ENCODE peak calls at places on chromosomes 13 and 19, in ten cellular contexts. One of them, this sample, is unnamed. For H3K27me3, the result is how much of the 10 kb centered on the place peaks cover.

GRCh38 chr19:38321646-38322323 is 2.1 kb downstream of the KCNK6 start:
- DNase-seq in left lung: no peak
- DNase-seq in Caco-2: no peak
- DNase-seq in MM.1S: no peak
- DNase-seq in heart right ventricle: peak
- DNase-seq in lung: no peak
- DNase-seq in cardiac muscle cell: peak
- DNase-seq in tibial artery: peak
- DNase-seq in IMR-90: peak
- DNase-seq in body of pancreas: peak
- DNase-seq in this sample: peak

GRCh38 chr19:1449467-1450442 is at the start of gene APC2:
- DNase-seq in MM.1S: no peak
- DNase-seq in IMR-90: peak
- DNase-seq in heart right ventricle: no peak
- DNase-seq in body of pancreas: no peak
- DNase-seq in tibial artery: no peak
- DNase-seq in left lung: peak
- DNase-seq in lung: no peak
- DNase-seq in cardiac muscle cell: no peak
- DNase-seq in Caco-2: no peak
- DNase-seq in this sample: no peak

GRCh38 chr13:96090240-96091101 is 564 bp downstream of the HS6ST3 start:
- DNase-seq in cardiac muscle cell: peak
- DNase-seq in IMR-90: no peak
- DNase-seq in heart right ventricle: peak
- DNase-seq in left lung: peak
- DNase-seq in body of pancreas: peak
- DNase-seq in Caco-2: peak
- DNase-seq in tibial artery: no peak
- DNase-seq in lung: no peak
- DNase-seq in MM.1S: peak
- DNase-seq in this sample: peak

GRCh38 chr13:103514188-103514587 is 448.0 kb upstream of the SLC10A2 start:
- DNase-seq in IMR-90: no peak
- DNase-seq in tibial artery: no peak
- DNase-seq in MM.1S: no peak
- DNase-seq in cardiac muscle cell: no peak
- DNase-seq in heart right ventricle: no peak
- DNase-seq in lung: no peak
- DNase-seq in left lung: no peak
- DNase-seq in body of pancreas: no peak
- DNase-seq in Caco-2: no peak
- DNase-seq in this sample: no peak

GRCh38 chr19:32339988-32340874 is 5.2 kb upstream of the ZNF507 start:
- DNase-seq in MM.1S: peak
- DNase-seq in left lung: peak
- DNase-seq in Caco-2: peak
- DNase-seq in tibial artery: peak
- DNase-seq in lung: peak
- DNase-seq in IMR-90: peak
- DNase-seq in body of pancreas: peak
- DNase-seq in cardiac muscle cell: peak
- DNase-seq in heart right ventricle: peak
- DNase-seq in this sample: peak

GRCh38 chr19:55486971-55487883 is 1.0 kb upstream of the SSC5D start:
- DNase-seq in heart right ventricle: no peak
- DNase-seq in MM.1S: no peak
- DNase-seq in body of pancreas: no peak
- DNase-seq in Caco-2: no peak
- DNase-seq in cardiac muscle cell: peak
- DNase-seq in tibial artery: peak
- DNase-seq in IMR-90: peak
- DNase-seq in left lung: peak
- DNase-seq in lung: no peak
- DNase-seq in this sample: peak

GRCh38 chr13:59112375-59112774 is 1051.4 kb downstream of the DIAPH3 start:
- DNase-seq in MM.1S: no peak
- DNase-seq in tibial artery: no peak
- DNase-seq in heart right ventricle: no peak
- DNase-seq in left lung: no peak
- DNase-seq in lung: no peak
- DNase-seq in body of pancreas: no peak
- DNase-seq in IMR-90: peak
- DNase-seq in Caco-2: no peak
- DNase-seq in cardiac muscle cell: peak
- DNase-seq in this sample: peak

GRCh38 chr13:61110804-61111203 is 304.8 kb downstream of the PCDH20 start:
- DNase-seq in MM.1S: no peak
- DNase-seq in heart right ventricle: no peak
- DNase-seq in IMR-90: no peak
- DNase-seq in body of pancreas: no peak
- DNase-seq in left lung: no peak
- DNase-seq in cardiac muscle cell: no peak
- DNase-seq in tibial artery: no peak
- DNase-seq in lung: no peak
- DNase-seq in Caco-2: no peak
- DNase-seq in this sample: no peak

GRCh38 chr19:38898788-38899446 is 501 bp downstream of the SIRT2 start:
- DNase-seq in body of pancreas: no peak
- DNase-seq in lung: peak
- DNase-seq in tibial artery: no peak
- DNase-seq in heart right ventricle: no peak
- DNase-seq in cardiac muscle cell: peak
- DNase-seq in MM.1S: no peak
- DNase-seq in IMR-90: peak
- DNase-seq in left lung: no peak
- DNase-seq in Caco-2: no peak
- DNase-seq in this sample: peak

GRCh38 chr19:56066152-56067023 is 54.7 kb downstream of the ZNF787 start:
- DNase-seq in Caco-2: peak
- DNase-seq in IMR-90: peak
- DNase-seq in body of pancreas: peak
- DNase-seq in cardiac muscle cell: peak
- DNase-seq in left lung: peak
- DNase-seq in heart right ventricle: peak
- DNase-seq in tibial artery: no peak
- DNase-seq in lung: peak
- DNase-seq in MM.1S: peak
- DNase-seq in this sample: peak

GRCh38 chr19:8904597-8904996 is 72.4 kb downstream of the MBD3L1 start:
- DNase-seq in IMR-90: no peak
- DNase-seq in MM.1S: no peak
- DNase-seq in cardiac muscle cell: no peak
- DNase-seq in tibial artery: no peak
- DNase-seq in left lung: no peak
- DNase-seq in Caco-2: no peak
- DNase-seq in lung: no peak
- DNase-seq in heart right ventricle: no peak
- DNase-seq in body of pancreas: no peak
- DNase-seq in this sample: no peak

GRCh38 chr13:45055902-45056648 is 64.2 kb upstream of the GTF2F2 start:
- DNase-seq in MM.1S: no peak
- DNase-seq in cardiac muscle cell: peak
- DNase-seq in heart right ventricle: no peak
- DNase-seq in lung: no peak
- DNase-seq in IMR-90: peak
- DNase-seq in body of pancreas: no peak
- DNase-seq in left lung: no peak
- DNase-seq in Caco-2: no peak
- DNase-seq in tibial artery: no peak
- DNase-seq in this sample: peak

GRCh38 chr13:111541752-111542529 is 221.5 kb downstream of the TEX29 start:
- DNase-seq in IMR-90: no peak
- DNase-seq in lung: no peak
- DNase-seq in heart right ventricle: no peak
- DNase-seq in Caco-2: no peak
- DNase-seq in body of pancreas: no peak
- DNase-seq in tibial artery: peak
- DNase-seq in left lung: peak
- DNase-seq in MM.1S: no peak
- DNase-seq in cardiac muscle cell: no peak
- DNase-seq in this sample: no peak

GRCh38 chr13:111539791-111540446 is 219.5 kb downstream of the TEX29 start:
- DNase-seq in cardiac muscle cell: no peak
- DNase-seq in heart right ventricle: no peak
- DNase-seq in left lung: peak
- DNase-seq in body of pancreas: no peak
- DNase-seq in Caco-2: no peak
- DNase-seq in IMR-90: no peak
- DNase-seq in lung: no peak
- DNase-seq in MM.1S: no peak
- DNase-seq in tibial artery: peak
- DNase-seq in this sample: no peak

GRCh38 chr13:111541345-111541744 is 220.9 kb downstream of the TEX29 start:
- DNase-seq in tibial artery: peak
- DNase-seq in Caco-2: no peak
- DNase-seq in MM.1S: no peak
- DNase-seq in lung: no peak
- DNase-seq in body of pancreas: no peak
- DNase-seq in left lung: peak
- DNase-seq in IMR-90: no peak
- DNase-seq in cardiac muscle cell: no peak
- DNase-seq in heart right ventricle: no peak
- DNase-seq in this sample: no peak

GRCh38 chr13:111540486-111540885 is 220.0 kb downstream of the TEX29 start:
- DNase-seq in lung: no peak
- DNase-seq in left lung: peak
- DNase-seq in Caco-2: no peak
- DNase-seq in body of pancreas: no peak
- DNase-seq in MM.1S: no peak
- DNase-seq in cardiac muscle cell: no peak
- DNase-seq in heart right ventricle: no peak
- DNase-seq in tibial artery: peak
- DNase-seq in IMR-90: no peak
- DNase-seq in this sample: no peak

GRCh38 chr13:111542530-111543341 is 222.3 kb downstream of the TEX29 start:
- DNase-seq in MM.1S: no peak
- DNase-seq in tibial artery: no peak
- DNase-seq in cardiac muscle cell: no peak
- DNase-seq in Caco-2: no peak
- DNase-seq in heart right ventricle: no peak
- DNase-seq in lung: no peak
- DNase-seq in IMR-90: no peak
- DNase-seq in body of pancreas: no peak
- DNase-seq in left lung: peak
- DNase-seq in this sample: no peak
- H3K27me3 ChIP-seq in MM.1S: under half
- H3K27me3 ChIP-seq in tibial artery: under half
- H3K27me3 ChIP-seq in cardiac muscle cell: under half
- H3K27me3 ChIP-seq in Caco-2: under half
- H3K27me3 ChIP-seq in heart right ventricle: under half
- H3K27me3 ChIP-seq in lung: under half
- H3K27me3 ChIP-seq in IMR-90: under half
- H3K27me3 ChIP-seq in body of pancreas: under half
- H3K27me3 ChIP-seq in left lung: under half
- H3K27me3 ChIP-seq in this sample: under half

GRCh38 chr19:45528744-45529453 is 21.6 kb downstream of the VASP start:
- DNase-seq in cardiac muscle cell: peak
- DNase-seq in lung: peak
- DNase-seq in Caco-2: peak
- DNase-seq in body of pancreas: peak
- DNase-seq in heart right ventricle: no peak
- DNase-seq in left lung: peak
- DNase-seq in tibial artery: no peak
- DNase-seq in MM.1S: no peak
- DNase-seq in IMR-90: no peak
- DNase-seq in this sample: peak
- H3K4me3 ChIP-seq in cardiac muscle cell: peak
- H3K4me3 ChIP-seq in lung: no peak
- H3K4me3 ChIP-seq in Caco-2: peak
- H3K4me3 ChIP-seq in body of pancreas: no peak
- H3K4me3 ChIP-seq in heart right ventricle: peak
- H3K4me3 ChIP-seq in left lung: peak
- H3K4me3 ChIP-seq in tibial artery: no peak
- H3K4me3 ChIP-seq in MM.1S: no peak
- H3K4me3 ChIP-seq in IMR-90: no peak
- H3K4me3 ChIP-seq in this sample: no peak

DNA sequence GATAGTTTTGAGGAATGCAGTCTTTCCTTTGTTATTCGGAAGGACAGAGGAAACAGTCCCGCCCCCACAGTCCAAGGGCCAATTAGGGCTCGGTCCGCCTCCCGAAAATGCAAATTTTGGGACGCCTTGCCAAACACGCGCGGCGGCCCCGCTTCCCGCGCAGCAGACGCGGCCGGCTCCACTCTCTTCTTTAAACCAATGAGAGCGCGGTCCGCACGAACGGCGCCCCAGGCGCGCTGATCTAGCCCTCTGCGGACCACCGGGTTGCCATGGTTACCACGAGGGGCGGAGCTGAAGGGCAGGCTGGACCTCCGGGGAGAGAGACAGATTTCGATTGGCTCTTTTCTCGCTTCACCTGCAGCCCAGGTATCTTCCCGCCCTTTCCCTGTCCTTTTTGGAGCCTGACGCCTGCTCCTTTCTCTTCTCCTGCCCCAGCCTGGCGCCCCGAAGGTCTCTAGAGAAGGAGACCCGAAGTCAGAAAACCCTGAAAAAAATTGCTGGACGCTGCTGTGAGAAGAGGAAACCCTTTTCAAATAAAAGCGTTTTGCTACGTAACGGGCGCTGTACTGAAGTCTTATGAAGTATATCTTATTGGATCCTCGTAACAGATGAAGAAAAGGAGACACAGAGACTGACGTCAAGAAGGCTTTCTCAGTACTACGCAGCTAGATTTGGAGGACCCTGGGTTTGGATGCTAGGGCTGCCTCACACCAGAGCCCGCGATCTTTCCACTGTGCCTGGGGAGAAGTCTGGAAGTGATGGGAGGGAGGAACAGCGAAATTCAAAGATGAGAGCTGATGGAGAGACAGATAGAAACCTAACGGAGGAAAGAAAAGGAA is 2.0 kb downstream of the PTH2 start:
- DNase-seq in tibial artery: no peak
- DNase-seq in MM.1S: no peak
- DNase-seq in lung: peak
- DNase-seq in left lung: peak
- DNase-seq in heart right ventricle: peak
- DNase-seq in cardiac muscle cell: peak
- DNase-seq in body of pancreas: peak
- DNase-seq in IMR-90: peak
- DNase-seq in Caco-2: peak
- DNase-seq in this sample: peak
- H3K27me3 ChIP-seq in tibial artery: under half
- H3K27me3 ChIP-seq in MM.1S: half or more
- H3K27me3 ChIP-seq in lung: under half
- H3K27me3 ChIP-seq in left lung: half or more
- H3K27me3 ChIP-seq in heart right ventricle: half or more
- H3K27me3 ChIP-seq in cardiac muscle cell: under half
- H3K27me3 ChIP-seq in body of pancreas: under half
- H3K27me3 ChIP-seq in IMR-90: half or more
- H3K27me3 ChIP-seq in Caco-2: under half
- H3K27me3 ChIP-seq in this sample: half or more

DNA sequence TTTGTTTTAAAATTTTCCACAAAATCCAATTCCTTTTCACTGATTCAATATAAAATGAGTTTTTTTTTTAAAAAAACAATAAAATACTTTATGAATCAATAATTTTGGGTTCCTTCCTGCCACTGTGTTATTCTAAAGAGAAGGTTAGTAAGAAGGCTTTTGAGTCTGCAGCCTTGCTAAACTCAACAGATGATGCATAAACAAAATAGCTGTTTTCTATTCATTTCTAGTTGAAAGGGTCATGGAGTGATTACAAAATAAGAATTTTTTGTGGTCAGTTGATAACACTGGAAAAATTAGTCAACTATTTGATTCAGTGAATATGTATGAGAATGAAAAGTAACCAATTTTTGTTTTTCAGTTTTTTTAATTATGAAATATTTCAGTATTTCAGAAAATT is 169.9 kb downstream of the VWA8 start:
- DNase-seq in body of pancreas: no peak
- DNase-seq in Caco-2: no peak
- DNase-seq in MM.1S: no peak
- DNase-seq in tibial artery: no peak
- DNase-seq in heart right ventricle: no peak
- DNase-seq in lung: no peak
- DNase-seq in cardiac muscle cell: peak
- DNase-seq in IMR-90: peak
- DNase-seq in left lung: no peak
- DNase-seq in this sample: no peak
- H3K4me3 ChIP-seq in body of pancreas: no peak
- H3K4me3 ChIP-seq in Caco-2: no peak
- H3K4me3 ChIP-seq in MM.1S: no peak
- H3K4me3 ChIP-seq in tibial artery: no peak
- H3K4me3 ChIP-seq in heart right ventricle: no peak
- H3K4me3 ChIP-seq in lung: no peak
- H3K4me3 ChIP-seq in cardiac muscle cell: no peak
- H3K4me3 ChIP-seq in IMR-90: no peak
- H3K4me3 ChIP-seq in left lung: no peak
- H3K4me3 ChIP-seq in this sample: no peak

This sample was measured in MG63.